ENCODE peak calls at places on chromosome 9, in five cellular contexts. K is NCI-H146; D is activated CD4-positive, CD25-positive, alpha-beta regulatory T cell; V is T-helper 9 cell; O is NCI-H1417 treated with DMSO at 0.1 percent for 48 hours. S is an unnamed sample.

GRCh38 chr9:36897476-36897875 is 136.6 kb downstream of the PAX5 start:
- DNase-seq in V (no peak), D (no peak), K (no peak), O (no peak), S (no peak)

GRCh38 chr9:83119873-83120272 is 56.9 kb upstream of the RASEF start:
- DNase-seq in V (no peak), D (no peak), O (no peak), K (no peak), S (no peak)

GRCh38 chr9:73869261-73869660 is 627.9 kb upstream of the RORB start:
- DNase-seq in V (no peak), D (no peak), O (peak), K (no peak), S (peak)

GRCh38 chr9:101931756-101932155 is 193.3 kb upstream of the GRIN3A start:
- DNase-seq in K (no peak), D (no peak), V (no peak), O (no peak), S (no peak)

GRCh38 chr9:113492343-113493079 is 29.0 kb downstream of the RGS3 start:
- DNase-seq in K (no peak), D (no peak), O (no peak), V (no peak), S (no peak)

GRCh38 chr9:78620764-78621163 is 323.8 kb downstream of the PSAT1 start:
- DNase-seq in O (no peak), D (no peak), V (no peak), K (no peak), S (no peak)

GRCh38 chr9:1231998-1232919 is 182.1 kb downstream of the DMRT2 start:
- DNase-seq in D (no peak), K (no peak), V (no peak), O (no peak), S (no peak)

GRCh38 chr9:85610074-85610855 is 131.5 kb downstream of the AGTPBP1 start:
- DNase-seq in V (no peak), O (no peak), D (no peak), K (peak), S (no peak)

GRCh38 chr9:135067091-135067710 is 20.3 kb upstream of the OLFM1 start:
- DNase-seq in V (no peak), O (no peak), D (no peak), K (no peak), S (no peak)

GRCh38 chr9:16864741-16865434 is 5.6 kb downstream of the BNC2 start:
- DNase-seq in O (no peak), K (no peak), V (no peak), D (no peak), S (no peak)

GRCh38 chr9:3662671-3663070 is 136.9 kb upstream of the RFX3 start:
- DNase-seq in O (no peak), D (no peak), K (no peak), V (no peak), S (no peak)

GRCh38 chr9:89808801-89809200 is 204.0 kb downstream of the GADD45G start:
- DNase-seq in O (no peak), D (no peak), V (no peak), K (no peak), S (no peak)

GRCh38 chr9:92010705-92011536 is 60.9 kb upstream of the ROR2 start:
- DNase-seq in V (no peak), K (no peak), D (no peak), O (no peak), S (no peak)

S was measured in T-helper 2 cell.